ENCODE peak calls at places on chromosomes 6 and 20, in five cellular contexts. S is left lung, O is GM13976, Y is glutamatergic neuron, P is GM20000. M is an unnamed sample.
A peak's percentile ranks its signal among the peaks of the same experiment; 100 is the strongest.

GRCh38 chr6:159693894-159694545 is 979 bp upstream of the SOD2 start:
- DNase-seq in S (peak; percentile 67), O (peak; percentile 28), Y (no peak), P (peak; percentile 18), M (peak; percentile 22)

GRCh38 chr6:5025911-5026819 is 22.3 kb upstream of the RPP40 start:
- DNase-seq in S (peak; percentile 62), O (no peak), Y (peak; percentile 74), P (no peak), M (no peak)

GRCh38 chr20:31915491-31916280 is 36.2 kb downstream of the PDRG1 start:
- DNase-seq in S (no peak), O (no peak), Y (no peak), P (no peak), M (peak; percentile 5)

GRCh38 chr6:158894192-158894591 is 75.0 kb upstream of the EZR start:
- DNase-seq in S (no peak), O (no peak), Y (no peak), P (no peak), M (no peak)

GRCh38 chr20:30892704-30893345 is 364.6 kb upstream of the DEFB115 start:
- DNase-seq in S (no peak), O (no peak), Y (no peak), P (no peak), M (peak; percentile 1)

GRCh38 chr6:129491436-129491835 is 218.5 kb downstream of the ARHGAP18 start:
- DNase-seq in S (no peak), O (no peak), Y (no peak), P (no peak), M (no peak)

GRCh38 chr6:152160346-152160745 is 352.9 kb downstream of the ESR1 start:
- DNase-seq in S (no peak), O (peak; percentile 66), Y (no peak), P (peak; percentile 66), M (peak; percentile 60)

GRCh38 chr20:57381596-57382503 is 9.3 kb upstream of the RBM38 start:
- DNase-seq in S (peak; percentile 77), O (peak; percentile 87), Y (peak; percentile 93), P (peak; percentile 87), M (peak; percentile 87)

GRCh38 chr6:90669420-90669819 is 82.5 kb upstream of the MAP3K7 start:
- DNase-seq in S (no peak), O (no peak), Y (no peak), P (no peak), M (no peak)

GRCh38 chr6:57198926-57199636 is 23.0 kb downstream of the RAB23 start:
- DNase-seq in S (no peak), O (no peak), Y (no peak), P (no peak), M (no peak)

GRCh38 chr20:59144179-59144830 is 19.3 kb upstream of the ZNF831 start:
- DNase-seq in S (no peak), O (no peak), Y (no peak), P (no peak), M (no peak)

GRCh38 chr6:73665686-73666319 is 12.0 kb upstream of the SLC17A5 start:
- DNase-seq in S (no peak), O (no peak), Y (no peak), P (no peak), M (no peak)

GRCh38 chr20:36538026-36538764 is 3.1 kb upstream of the MYL9 start:
- DNase-seq in S (no peak), O (no peak), Y (no peak), P (no peak), M (no peak)

GRCh38 chr20:63494084-63494419 is 4.8 kb downstream of the EEF1A2 start:
- DNase-seq in S (no peak), O (no peak), Y (no peak), P (no peak), M (no peak)

GRCh38 chr6:87197547-87197946 is 42.2 kb downstream of the ZNF292 start:
- DNase-seq in S (no peak), O (peak; percentile 62), Y (no peak), P (peak; percentile 50), M (peak; percentile 61)

GRCh38 chr6:37052027-37052628 is 46.7 kb downstream of the FGD2 start:
- DNase-seq in S (no peak), O (peak; percentile 17), Y (no peak), P (no peak), M (no peak)

GRCh38 chr6:44966449-44967091 is 361.6 kb upstream of the RUNX2 start:
- DNase-seq in S (no peak), O (no peak), Y (no peak), P (no peak), M (no peak)

GRCh38 chr6:170178561-170179477 is 112.1 kb downstream of the DLL1 start:
- DNase-seq in S (peak; percentile 28), O (no peak), Y (no peak), P (no peak), M (no peak)

GRCh38 chr20:32236048-32236533 is 28.4 kb downstream of the POFUT1 start:
- DNase-seq in S (no peak), O (no peak), Y (no peak), P (no peak), M (no peak)

GRCh38 chr6:33490198-33490597 is 35.8 kb downstream of the ZBTB9 start:
- DNase-seq in S (no peak), O (no peak), Y (no peak), P (no peak), M (no peak)
- TF ChIP-seq CTCF in S (no peak), O (no peak), Y (no peak), P (no peak), M (no peak)

GRCh38 chr6:14224359-14225103 is 107.0 kb downstream of the CD83 start:
- DNase-seq in S (no peak), O (peak; percentile 44), Y (no peak), P (peak; percentile 42), M (peak; percentile 48)
- TF ChIP-seq CTCF in S (no peak), O (no peak), Y (no peak), P (no peak), M (no peak)

GRCh38 chr6:42197574-42198362 is 3.0 kb upstream of the GUCA1B start:
- DNase-seq in S (no peak), O (no peak), Y (no peak), P (no peak), M (no peak)
- TF ChIP-seq CTCF in S (no peak), O (no peak), Y (no peak), P (no peak), M (no peak)

GRCh38 chr6:134172020-134172766 is 119.8 kb upstream of the SLC2A12 start:
- DNase-seq in S (no peak), O (no peak), Y (no peak), P (no peak), M (no peak)
- TF ChIP-seq CTCF in S (no peak), O (no peak), Y (no peak), P (no peak), M (no peak)

GRCh38 chr20:35271073-35271882 is 6.6 kb downstream of the MMP24OS start:
- DNase-seq in S (no peak), O (no peak), Y (no peak), P (no peak), M (no peak)
- TF ChIP-seq CTCF in S (no peak), O (no peak), Y (no peak), P (no peak), M (no peak)

M was measured in GM10248.